ENCODE peak calls at places on chromosomes 11 and 22, in four cellular contexts. O is HepG2, E is GM12878, M is K562. J is an unnamed sample.

GRCh38 chr22:49861642-49862407 is 8.2 kb downstream of the ZBED4 start:
- DNase-seq in O (no peak), E (no peak), M (no peak), J (no peak)

GRCh38 chr11:27183672-27184457 is 143.2 kb downstream of the BBOX1 start:
- DNase-seq in O (peak; percentile 63), E (peak; percentile 12), M (peak; percentile 74), J (peak; percentile 51)

GRCh38 chr11:112249871-112250590 is 10.6 kb downstream of the PLET1 start:
- DNase-seq in O (no peak), E (no peak), M (no peak), J (no peak)

GRCh38 chr11:111422494-111423249 is 43.6 kb upstream of the POU2AF1 start:
- DNase-seq in O (peak; percentile 82), E (no peak), M (peak; percentile 59), J (peak; percentile 37)

GRCh38 chr11:12329169-12329568 is 48.2 kb upstream of the PARVA start:
- DNase-seq in O (no peak), E (no peak), M (no peak), J (no peak)

GRCh38 chr11:64923151-64923661 is 1.3 kb upstream of the PPP2R5B start:
- DNase-seq in O (no peak), E (no peak), M (no peak), J (no peak)

GRCh38 chr11:59556115-59556882 is 45.0 kb downstream of the OR4D9 start:
- DNase-seq in O (peak; percentile 81), E (peak; percentile 58), M (peak; percentile 93), J (peak; percentile 74)

GRCh38 chr11:726278-726915 is 20.4 kb downstream of the EPS8L2 start:
- DNase-seq in O (no peak), E (no peak), M (peak; percentile 90), J (no peak)

GRCh38 chr11:118010738-118011461 is 24.7 kb downstream of the IL10RA start:
- DNase-seq in O (no peak), E (peak; percentile 86), M (peak; percentile 55), J (no peak)

GRCh38 chr22:22687638-22688500 is 43.5 kb downstream of the GGTLC2 start:
- DNase-seq in O (peak; percentile 43), E (no peak), M (peak; percentile 93), J (no peak)

GRCh38 chr11:117417342-117417741 is 89.7 kb downstream of the CEP164 start:
- DNase-seq in O (no peak), E (no peak), M (no peak), J (no peak)

GRCh38 chr22:21009638-21010425 is 5.1 kb upstream of the P2RX6 start:
- DNase-seq in O (peak; percentile 65), E (no peak), M (peak; percentile 86), J (no peak)

GRCh38 chr11:8631395-8632110 is 37.5 kb upstream of the STK33 start:
- DNase-seq in O (no peak), E (no peak), M (peak; percentile 17), J (no peak)

GRCh38 chr11:111723595-111723994 is 42.6 kb downstream of the PPP2R1B start:
- DNase-seq in O (no peak), E (no peak), M (no peak), J (no peak)

GRCh38 chr22:38136607-38137006 is 26.1 kb upstream of the BAIAP2L2 start:
- DNase-seq in O (no peak), E (no peak), M (no peak), J (no peak)

GRCh38 chr11:131615611-131616010 is 245.2 kb downstream of the NTM start:
- DNase-seq in O (no peak), E (no peak), M (no peak), J (no peak)

GRCh38 chr11:36251716-36252307 is 37.4 kb downstream of the COMMD9 start:
- DNase-seq in O (no peak), E (no peak), M (no peak), J (no peak)
- TF ChIP-seq ATF3 in O (no peak), E (no peak), M (no peak), J (no peak)

GRCh38 chr11:133964946-133965632 is 8.3 kb upstream of the IGSF9B start:
- DNase-seq in O (no peak), E (no peak), M (no peak), J (no peak)

GRCh38 chr11:133966147-133966546 is 9.4 kb upstream of the IGSF9B start:
- DNase-seq in O (no peak), E (no peak), M (no peak), J (no peak)

GRCh38 chr11:133968300-133968699 is 11.5 kb upstream of the IGSF9B start:
- DNase-seq in O (no peak), E (no peak), M (peak; percentile 4), J (no peak)

GRCh38 chr11:133967599-133968238 is 11.0 kb upstream of the IGSF9B start:
- DNase-seq in O (no peak), E (no peak), M (no peak), J (no peak)

DNA sequence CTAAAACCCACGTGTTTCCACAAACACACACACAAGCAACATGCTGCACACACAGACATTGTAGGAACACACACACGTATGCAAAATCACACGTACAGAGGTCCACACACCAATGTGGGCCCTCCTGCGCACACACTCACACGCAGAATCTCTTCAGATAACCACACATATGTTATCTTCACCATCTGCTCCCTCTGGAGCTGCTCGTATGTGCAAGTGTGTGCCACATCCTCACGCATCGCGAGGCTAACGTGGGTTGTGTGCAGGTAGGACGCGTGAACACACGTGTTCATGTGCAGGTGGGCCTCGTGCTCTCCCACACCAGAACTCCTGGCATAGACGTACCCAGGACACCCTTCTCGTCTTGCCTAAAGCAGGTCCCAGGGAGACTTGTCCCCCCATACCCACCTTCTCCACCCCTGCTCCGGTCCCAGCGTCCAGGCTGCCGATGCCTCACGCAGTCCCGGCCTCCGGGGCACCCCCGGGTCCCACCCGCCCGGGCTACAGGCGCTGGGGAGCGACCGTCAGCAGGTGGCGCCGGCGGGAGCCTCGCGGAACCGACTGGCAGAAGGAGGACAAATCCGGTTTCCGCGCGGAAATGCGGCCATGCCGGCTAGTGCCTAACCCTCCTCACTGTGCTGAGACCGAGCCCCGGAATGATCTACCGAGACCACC is 10.3 kb upstream of the IGSF9B start:
- DNase-seq in O (no peak), E (no peak), M (peak; percentile 18), J (no peak)
- TF ChIP-seq ZBTB33 in O (peak; percentile 50), E (no peak), M (no peak), J (no peak)

DNA sequence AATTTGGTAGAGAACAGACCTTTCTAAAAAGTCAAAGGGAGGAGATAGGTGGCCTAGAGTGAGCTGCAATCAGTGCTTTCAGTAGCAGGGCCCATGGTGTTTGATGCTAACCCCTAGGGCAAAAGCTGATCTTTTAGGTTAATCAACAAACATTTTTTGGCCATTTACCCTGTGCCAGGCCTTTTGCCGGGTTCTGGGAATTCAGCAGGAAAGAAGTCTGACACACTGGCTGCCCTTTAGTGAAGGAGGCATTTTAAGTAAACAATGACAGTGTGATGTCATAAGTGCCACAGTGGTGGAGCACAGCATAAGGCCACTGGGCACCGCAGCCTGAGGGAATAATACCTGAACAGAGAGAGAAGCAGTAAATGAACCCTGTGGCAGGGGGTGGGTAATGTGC is 29.0 kb downstream of the C22orf31 start:
- DNase-seq in O (no peak), E (no peak), M (no peak), J (no peak)
- TF ChIP-seq ATF3 in O (no peak), E (no peak), M (no peak), J (no peak)

DNA sequence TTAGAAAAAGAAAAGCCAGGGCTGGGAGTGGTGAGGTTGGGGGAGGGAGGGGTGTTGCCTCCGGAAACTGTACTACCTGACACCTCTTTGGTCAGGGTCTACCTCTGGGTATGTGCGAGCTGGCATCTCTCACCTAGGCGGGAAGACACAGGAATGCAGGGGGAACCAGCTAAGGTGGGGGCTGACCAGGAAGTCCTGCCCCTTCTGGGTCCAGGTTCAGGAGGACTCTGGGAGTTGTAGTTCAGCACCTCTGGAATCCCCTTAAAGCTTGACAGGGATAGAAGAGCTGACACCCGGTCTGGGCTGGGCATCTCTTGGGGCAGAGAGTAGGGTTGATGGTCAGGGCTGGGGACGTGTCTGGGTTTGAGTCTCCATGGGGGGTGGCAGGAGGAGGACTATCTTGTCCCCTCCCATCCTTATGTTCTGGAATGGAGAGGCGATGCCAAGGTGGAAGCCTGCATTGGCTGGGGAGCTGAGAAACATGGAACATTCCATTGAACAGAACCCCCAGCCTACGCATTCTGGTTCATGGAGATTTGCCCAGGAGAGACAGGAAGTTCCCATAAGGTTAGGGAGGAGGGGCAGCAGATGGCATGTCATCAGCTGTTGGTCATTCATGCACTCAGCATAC is 2.1 kb upstream of the KIAA1671 start:
- DNase-seq in O (peak; percentile 20), E (no peak), M (no peak), J (no peak)
- TF ChIP-seq ZBTB33 in O (no peak), E (no peak), M (no peak), J (no peak)